ENCODE peak calls at places on chromosomes 4 and X, in four cellular contexts. Q, K, V and L are unnamed samples.

GRCh38 chr4:74975082-74975481 is 42.2 kb downstream of the PARM1 start:
- DNase-seq in V (no peak), Q (no peak), K (no peak), L (no peak)

GRCh38 chrX:54357414-54358377 is at the start of gene WNK3:
- DNase-seq in Q (peak; percentile 20), K (peak; percentile 78), V (peak; percentile 14), L (peak; percentile 51)

GRCh38 chrX:10897768-10898167 is 213.4 kb upstream of the HCCS start:
- DNase-seq in V (no peak), K (no peak), Q (no peak), L (no peak)

GRCh38 chr4:140038031-140038533 is 115.9 kb downstream of the MAML3 start:
- DNase-seq in V (no peak), Q (no peak), K (peak; percentile 90), L (no peak)

GRCh38 chr4:4578981-4579380 is 37.1 kb upstream of the STX18 start:
- DNase-seq in V (no peak), Q (no peak), K (no peak), L (no peak)

GRCh38 chr4:56466910-56467283 is 520 bp upstream of the SRP72 start:
- DNase-seq in Q (no peak), V (no peak), K (no peak), L (no peak)

GRCh38 chrX:31483336-31483735 is 411.5 kb upstream of the FTHL17 start:
- DNase-seq in Q (no peak), V (no peak), K (peak; percentile 87), L (no peak)

GRCh38 chr4:1247811-1248261 is 1.1 kb downstream of the CTBP1 start:
- DNase-seq in V (peak; percentile 30), K (no peak), Q (no peak), L (no peak)

GRCh38 chr4:77193511-77194236 is 36.7 kb downstream of the CCNG2 start:
- DNase-seq in V (peak; percentile 50), K (no peak), Q (peak; percentile 72), L (peak; percentile 85)

GRCh38 chrX:120752431-120753128 is 122.7 kb upstream of the C1GALT1C1 start:
- DNase-seq in Q (no peak), K (no peak), V (no peak), L (no peak)

GRCh38 chrX:17032351-17032750 is 85.9 kb downstream of the REPS2 start:
- DNase-seq in K (peak; percentile 97), V (no peak), Q (no peak), L (no peak)

GRCh38 chrX:48521353-48522243 is at the start of gene EBP:
- DNase-seq in Q (peak; percentile 98), K (peak; percentile 81), V (peak; percentile 84), L (peak; percentile 97)

GRCh38 chrX:8730812-8731578 is 942 bp downstream of the ANOS1 start:
- DNase-seq in V (no peak), K (no peak), Q (no peak), L (no peak)

GRCh38 chr4:53141308-53141707 is 224.6 kb downstream of the SCFD2 start:
- DNase-seq in Q (no peak), V (no peak), K (no peak), L (no peak)

GRCh38 chrX:82742351-82742750 is 765.7 kb upstream of the POU3F4 start:
- DNase-seq in Q (no peak), K (no peak), V (no peak), L (no peak)

GRCh38 chr4:24965627-24966026 is 52.8 kb upstream of the CCDC149 start:
- DNase-seq in Q (no peak), K (no peak), V (no peak), L (no peak)

GRCh38 chr4:181234951-181235350 is 1008.3 kb upstream of the TENM3 start:
- DNase-seq in K (no peak), V (no peak), Q (no peak), L (no peak)

GRCh38 chr4:38856524-38857337 is at the start of gene TLR6:
- DNase-seq in V (no peak), Q (peak; percentile 90), K (peak; percentile 48), L (peak; percentile 70)

GRCh38 chr4:40377462-40378385 is 42.6 kb downstream of the CHRNA9 start:
- DNase-seq in V (no peak), K (peak; percentile 8), Q (no peak), L (no peak)

GRCh38 chr4:119517361-119518229 is 111.0 kb downstream of the PDE5A start:
- DNase-seq in Q (no peak), K (peak; percentile 91), V (no peak), L (no peak)

GRCh38 chr4:141731481-141731880 is 95.1 kb downstream of the IL15 start:
- DNase-seq in V (no peak), K (no peak), Q (no peak), L (no peak)

GRCh38 chrX:150226223-150226965 is 136.7 kb upstream of the MAMLD1 start:
- DNase-seq in V (no peak), Q (no peak), K (no peak), L (no peak)

GRCh38 chr4:48930654-48931053 is 24.1 kb upstream of the OCIAD2 start:
- DNase-seq in K (no peak), Q (no peak), V (no peak), L (no peak)

GRCh38 chr4:146545102-146545501 is 23.4 kb upstream of the SLC10A7 start:
- DNase-seq in Q (no peak), V (no peak), K (peak; percentile 14), L (no peak)

GRCh38 chrX:42678133-42678532 is 99.8 kb downstream of the PPP1R2C start:
- DNase-seq in V (no peak), K (peak; percentile 6), Q (no peak), L (no peak)